ENCODE peak calls at places on chromosomes 6 and 20, in nine cellular contexts. M is mammary epithelial cell, Z is GM12878, S is endothelial cell of umbilical vein, A is H9, Q is osteoblast, F is cardiac muscle cell, J is foreskin fibroblast, R is neural crest cell. D is an unnamed sample.

GRCh38 chr20:31861346-31862156 is 8.8 kb downstream of the DUSP15 start:
- DNase-seq in M (peak), J (peak), Z (no peak), Q (peak), S (peak), F (peak), A (peak), R (peak), D (peak)

GRCh38 chr6:150739711-150740349 is 125.7 kb upstream of the MTHFD1L start:
- DNase-seq in S (no peak), M (peak), J (no peak), R (no peak), A (no peak), Q (no peak), F (no peak), Z (no peak), D (no peak)

GRCh38 chr20:48600470-48600945 is 227.3 kb downstream of the PREX1 start:
- DNase-seq in Q (peak), S (no peak), A (no peak), M (no peak), J (no peak), R (no peak), Z (no peak), F (no peak), D (no peak)

GRCh38 chr6:26273673-26274595 is 91.1 kb upstream of the BTN3A2 start:
- DNase-seq in Z (no peak), A (no peak), J (peak), F (no peak), Q (peak), S (peak), R (no peak), M (no peak), D (no peak)

GRCh38 chr20:57392512-57393271 is 1.5 kb downstream of the RBM38 start:
- DNase-seq in R (no peak), F (no peak), Z (no peak), M (no peak), A (no peak), J (no peak), Q (peak), S (no peak), D (no peak)

GRCh38 chr20:63150911-63151531 is 64.9 kb downstream of the YTHDF1 start:
- DNase-seq in S (no peak), A (no peak), M (no peak), Z (no peak), J (no peak), F (no peak), R (no peak), Q (no peak), D (no peak)

GRCh38 chr20:5056801-5057599 is 55.7 kb upstream of the SLC23A2 start:
- DNase-seq in Q (peak), R (peak), M (peak), Z (peak), A (peak), F (no peak), S (peak), J (peak), D (no peak)

GRCh38 chr20:1174787-1175186 is 10.0 kb downstream of the TMEM74B start:
- DNase-seq in A (no peak), R (no peak), M (no peak), Q (no peak), Z (no peak), S (no peak), J (no peak), F (no peak), D (no peak)

GRCh38 chr6:108742041-108742440 is 106.2 kb upstream of the ARMC2 start:
- DNase-seq in A (no peak), F (no peak), Q (no peak), M (no peak), Z (no peak), S (no peak), J (no peak), R (no peak), D (no peak)

GRCh38 chr20:47735412-47736400 is 49.6 kb downstream of the SULF2 start:
- DNase-seq in F (no peak), Z (no peak), A (no peak), Q (no peak), S (no peak), M (no peak), J (no peak), R (no peak), D (no peak)

GRCh38 chr20:35013421-35014411 is 58.0 kb downstream of the MYH7B start:
- DNase-seq in Z (no peak), J (no peak), F (no peak), R (no peak), S (no peak), M (no peak), A (peak), Q (peak), D (no peak)

GRCh38 chr6:5205877-5206840 is 54.6 kb downstream of the LYRM4 start:
- DNase-seq in J (peak), A (no peak), R (no peak), F (peak), M (peak), Q (no peak), S (peak), Z (no peak), D (no peak)

GRCh38 chr6:167574431-167575097 is 249.7 kb downstream of the TTLL2 start:
- DNase-seq in F (no peak), Q (no peak), J (no peak), R (no peak), S (no peak), M (no peak), Z (no peak), A (no peak), D (no peak)

GRCh38 chr6:34044945-34045595 is 100.8 kb downstream of the GRM4 start:
- DNase-seq in J (no peak), Q (no peak), R (no peak), M (no peak), Z (peak), F (no peak), A (no peak), S (no peak), D (no peak)

GRCh38 chr6:11644071-11644470 is 106.5 kb downstream of the TMEM170B start:
- DNase-seq in Z (no peak), A (no peak), M (no peak), S (no peak), Q (no peak), R (no peak), F (no peak), J (no peak), D (no peak)

GRCh38 chr6:132797975-132798819 is at the start of gene SLC18B1:
- DNase-seq in S (peak), R (peak), Z (no peak), F (peak), Q (peak), A (peak), M (peak), J (peak), D (peak)

GRCh38 chr6:53925891-53926290 is 131.1 kb downstream of the LRRC1 start:
- DNase-seq in S (no peak), F (no peak), R (no peak), Z (no peak), Q (no peak), A (no peak), M (no peak), J (no peak), D (no peak)

GRCh38 chr6:134436950-134437349 is 119.0 kb upstream of the SGK1 start:
- DNase-seq in R (no peak), F (no peak), Q (peak), S (peak), Z (peak), A (no peak), J (peak), M (no peak), D (no peak)

GRCh38 chr6:149642829-149643580 is 5.5 kb downstream of the KATNA1 start:
- DNase-seq in F (no peak), S (no peak), R (no peak), M (peak), Z (no peak), Q (no peak), J (peak), A (no peak), D (no peak)

GRCh38 chr6:165218816-165219215 is 90.6 kb downstream of the C6orf118 start:
- DNase-seq in A (no peak), J (peak), F (no peak), S (no peak), M (peak), Q (no peak), R (no peak), Z (no peak), D (no peak)

GRCh38 chr6:129671442-129672344 is 38.3 kb downstream of the ARHGAP18 start:
- DNase-seq in A (no peak), S (no peak), F (no peak), Z (peak), Q (no peak), J (no peak), M (no peak), R (no peak), D (no peak)

GRCh38 chr6:17724341-17724740 is 17.6 kb upstream of the NUP153 start:
- DNase-seq in J (no peak), M (peak), S (no peak), R (no peak), A (no peak), F (no peak), Q (peak), Z (no peak), D (no peak)

GRCh38 chr6:162627362-162627761 is 100.2 kb downstream of the PRKN start:
- DNase-seq in J (no peak), Z (no peak), M (no peak), R (no peak), S (no peak), F (no peak), Q (no peak), A (no peak), D (no peak)

GRCh38 chr6:132115714-132116366 is 164.7 kb upstream of the CCN2 start:
- DNase-seq in M (peak), Q (no peak), F (no peak), J (no peak), R (no peak), Z (no peak), S (peak), A (no peak), D (no peak)

GRCh38 chr6:123550052-123550617 is 86.6 kb downstream of the TRDN start:
- DNase-seq in F (no peak), Z (no peak), S (no peak), R (no peak), M (no peak), J (no peak), Q (no peak), A (no peak), D (no peak)

GRCh38 chr6:53956068-53956711 is 155.1 kb upstream of the MLIP start:
- DNase-seq in F (peak), Z (peak), M (peak), R (peak), J (peak), A (peak), Q (no peak), S (peak), D (peak)

GRCh38 chr6:3202999-3203696 is 24.3 kb downstream of the TUBB2B start:
- DNase-seq in Q (no peak), J (peak), M (peak), A (no peak), R (no peak), S (no peak), F (no peak), Z (no peak), D (no peak)

DNA sequence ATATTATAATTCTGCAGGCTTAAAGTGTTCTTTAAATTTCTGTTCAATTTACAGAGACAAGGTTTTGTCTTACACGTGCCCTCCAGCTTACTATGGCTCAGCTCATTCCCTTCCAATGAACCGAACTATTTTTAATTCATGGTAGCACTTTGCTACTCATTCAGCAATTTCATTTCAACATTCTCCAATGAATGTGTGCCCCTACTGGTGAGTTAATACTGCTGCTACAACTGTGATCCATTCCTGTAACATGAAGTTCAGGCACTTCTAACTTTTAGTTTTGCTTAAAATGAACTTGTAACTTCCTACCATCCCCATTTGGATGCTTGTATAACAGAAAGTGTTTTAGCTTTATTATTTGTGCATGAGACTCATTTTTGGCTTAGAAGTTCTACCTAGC is 99.7 kb downstream of the F13A1 start:
- DNase-seq in J (no peak), Q (no peak), A (no peak), F (peak), M (no peak), Z (no peak), R (no peak), S (no peak), D (no peak)
- TF ChIP-seq CTCF in J (no peak), Q (no peak), A (peak), F (no peak), M (peak), Z (peak), R (peak), S (no peak), D (peak)

GRCh38 chr6:41371992-41372525 is 36.7 kb downstream of the NCR2 start:
- DNase-seq in F (peak), R (no peak), Q (peak), Z (no peak), A (peak), S (no peak), M (no peak), J (peak), D (peak)

GRCh38 chr6:41373367-41373918 is 38.0 kb downstream of the NCR2 start:
- DNase-seq in M (no peak), J (no peak), S (no peak), Q (no peak), R (no peak), F (no peak), Z (no peak), A (no peak), D (no peak)

GRCh38 chr6:41372526-41373366 is 37.3 kb downstream of the NCR2 start:
- DNase-seq in A (peak), R (no peak), F (peak), Q (peak), Z (no peak), J (peak), M (no peak), S (no peak), D (peak)

GRCh38 chr6:41370488-41371111 is 35.2 kb downstream of the NCR2 start:
- DNase-seq in S (no peak), A (no peak), J (no peak), Q (no peak), M (peak), Z (no peak), R (no peak), F (no peak), D (no peak)

DNA sequence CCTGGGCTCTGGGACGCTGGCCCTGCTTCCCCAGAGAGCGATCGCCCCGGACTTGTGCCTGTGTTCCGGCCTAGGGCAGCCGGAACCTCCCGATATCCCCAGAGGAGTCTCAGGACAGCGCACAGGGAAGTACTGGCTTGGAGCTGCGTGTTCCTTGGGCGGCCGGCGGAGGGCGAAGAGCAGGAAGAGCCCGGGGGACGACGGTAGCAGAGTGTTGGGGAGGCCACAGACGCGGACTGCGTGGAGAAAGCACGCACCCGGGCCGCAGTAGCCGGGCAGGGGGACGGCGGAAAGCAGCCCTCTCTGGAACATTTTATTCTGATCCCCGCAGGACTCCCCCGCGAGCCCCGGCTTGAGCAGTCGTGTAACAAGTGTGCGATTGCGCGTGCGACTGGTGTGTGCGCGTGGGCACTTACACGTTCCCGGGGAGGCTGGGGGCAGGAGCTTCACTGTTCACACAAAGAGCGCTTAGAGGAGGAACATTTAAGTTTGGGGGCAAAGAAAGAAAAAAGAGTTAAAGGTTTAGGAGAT is 36.1 kb downstream of the NCR2 start:
- DNase-seq in M (no peak), J (peak), A (peak), R (peak), F (peak), Q (peak), S (peak), Z (no peak), D (peak)
- TF ChIP-seq CTCF in M (peak), J (peak), A (peak), R (peak), F (peak), Q (peak), S (peak), Z (no peak), D (no peak)

DNA sequence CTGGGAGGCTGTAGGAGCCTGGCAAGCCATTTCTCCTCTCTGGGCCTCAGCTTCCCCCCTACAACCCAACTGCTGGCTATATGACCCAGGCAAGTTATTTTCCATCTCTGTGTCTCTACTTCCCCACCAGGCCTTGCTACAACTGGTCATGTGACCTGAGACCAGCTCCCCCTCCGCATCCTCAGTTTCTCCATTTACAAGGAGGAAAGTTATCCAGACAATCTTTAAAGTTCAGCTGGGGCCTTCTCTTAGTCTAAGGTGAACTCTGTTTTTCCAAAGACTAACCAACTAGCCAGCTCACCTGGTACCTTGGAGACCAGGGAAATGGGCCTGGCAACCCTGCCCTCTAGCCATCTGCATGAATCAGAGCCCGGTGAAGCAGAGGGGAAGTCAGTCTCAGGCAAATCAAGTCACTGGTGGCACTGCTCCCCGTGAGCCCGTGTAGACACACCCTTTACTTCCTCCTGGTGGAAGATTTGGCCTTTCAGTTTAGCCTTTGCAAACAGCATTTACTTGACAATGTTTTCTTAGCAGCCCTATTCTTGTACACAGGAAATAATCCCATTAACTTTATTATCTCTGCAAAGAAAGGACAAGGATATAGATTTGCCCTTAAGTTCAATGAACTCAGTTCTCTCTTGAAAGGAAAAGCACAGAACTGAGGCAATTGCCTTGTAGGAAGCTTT is 157.7 kb downstream of the VEGFA start:
- DNase-seq in F (no peak), R (no peak), J (peak), M (peak), A (no peak), Q (peak), Z (no peak), S (peak), D (no peak)
- TF ChIP-seq CTCF in F (no peak), R (no peak), J (no peak), M (no peak), A (peak), Q (peak), Z (no peak), S (no peak), D (no peak)

GRCh38 chr20:61974357-61974665 is 91.4 kb downstream of the TAF4 start:
- DNase-seq in J (no peak), Q (peak), R (no peak), Z (no peak), S (no peak), F (no peak), A (no peak), M (no peak), D (no peak)
- TF ChIP-seq CTCF in J (no peak), Q (no peak), R (no peak), Z (no peak), S (no peak), F (no peak), A (no peak), M (no peak), D (no peak)

GRCh38 chr6:105769987-105770386 is 316.1 kb upstream of the PRDM1 start:
- DNase-seq in S (no peak), Z (no peak), M (peak), Q (peak), R (no peak), J (peak), F (no peak), A (no peak), D (no peak)
- TF ChIP-seq CTCF in S (no peak), Z (no peak), M (peak), Q (no peak), R (no peak), J (no peak), F (no peak), A (no peak), D (no peak)

GRCh38 chr20:3330046-3330741 is 77.3 kb downstream of the DNAAF9 start:
- DNase-seq in Q (no peak), R (no peak), F (no peak), S (no peak), J (peak), Z (no peak), M (no peak), A (no peak), D (no peak)
- TF ChIP-seq CTCF in Q (peak), R (peak), F (peak), S (no peak), J (peak), Z (no peak), M (no peak), A (peak), D (no peak)

DNA sequence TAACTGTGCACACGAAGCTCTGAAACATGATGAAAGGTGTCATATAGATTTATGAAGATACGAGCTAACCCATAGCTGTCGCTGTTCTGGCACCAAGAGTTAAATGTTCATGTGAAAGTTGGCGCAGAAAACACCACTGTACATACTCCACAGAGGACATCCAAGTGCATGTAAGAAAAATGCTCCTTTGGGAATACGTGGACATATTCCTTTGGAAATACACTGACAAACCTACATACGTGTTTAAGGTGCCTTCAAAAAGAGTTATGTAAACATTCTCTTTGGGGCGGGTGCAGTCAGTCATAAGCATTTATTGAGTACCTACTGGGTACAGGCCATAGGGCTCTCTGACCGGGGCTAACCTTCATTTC is 723 bp upstream of the ARID1B start:
- DNase-seq in F (no peak), S (no peak), A (no peak), M (peak), Z (no peak), J (peak), R (no peak), Q (no peak), D (no peak)
- TF ChIP-seq CTCF in F (no peak), S (no peak), A (no peak), M (peak), Z (peak), J (no peak), R (no peak), Q (no peak), D (no peak)

GRCh38 chr6:24033284-24033683 is 92.7 kb upstream of the NRSN1 start:
- DNase-seq in M (no peak), F (peak), A (no peak), Z (no peak), Q (peak), S (no peak), J (no peak), R (no peak), D (peak)
- TF ChIP-seq CTCF in M (no peak), F (no peak), A (no peak), Z (no peak), Q (no peak), S (no peak), J (no peak), R (peak), D (no peak)

GRCh38 chr6:136587527-136587926 is 37.3 kb upstream of the MAP7 start:
- DNase-seq in Z (no peak), Q (no peak), F (no peak), S (no peak), M (peak), A (no peak), R (no peak), J (peak), D (no peak)
- TF ChIP-seq CTCF in Z (no peak), Q (no peak), F (no peak), S (no peak), M (no peak), A (no peak), R (no peak), J (no peak), D (no peak)